ENCODE peak calls at places on chromosome 19, in six cellular contexts. V is H9; U is tibial nerve; W is A549; H is effector memory CD4-positive, alpha-beta T cell; R is left lung. D is an unnamed sample.

GRCh38 chr19:38134538-38135149 is 89.4 kb downstream of the DPF1 start:
- DNase-seq in H (no peak), R (no peak), V (peak), U (no peak), W (peak), D (peak)

GRCh38 chr19:3084943-3085342 is 9.2 kb upstream of the GNA11 start:
- DNase-seq in R (no peak), V (no peak), W (no peak), U (no peak), H (no peak), D (peak)

GRCh38 chr19:27733551-27734266 is 1479.2 kb downstream of the UQCRFS1 start:
- DNase-seq in W (no peak), V (no peak), U (no peak), R (no peak), H (no peak), D (no peak)

GRCh38 chr19:17737690-17738153 is 13.6 kb upstream of the FCHO1 start:
- DNase-seq in H (no peak), W (no peak), V (no peak), U (no peak), R (no peak), D (no peak)

GRCh38 chr19:15298847-15299567 is 33.3 kb downstream of the BRD4 start:
- DNase-seq in R (no peak), U (no peak), W (no peak), H (no peak), V (no peak), D (no peak)

GRCh38 chr19:8174706-8175105 is 25.3 kb upstream of the FBN3 start:
- DNase-seq in R (no peak), U (no peak), V (no peak), H (no peak), W (no peak), D (no peak)

GRCh38 chr19:3609779-3610719 is 3.4 kb upstream of the TBXA2R start:
- DNase-seq in W (peak), R (no peak), V (no peak), U (no peak), H (no peak), D (no peak)

GRCh38 chr19:55146648-55147218 is 2.3 kb downstream of the TNNT1 start:
- DNase-seq in U (no peak), H (no peak), V (peak), W (peak), R (no peak), D (peak)

GRCh38 chr19:18317998-18318800 is 4.7 kb downstream of the LSM4 start:
- DNase-seq in H (peak), U (no peak), R (peak), V (no peak), W (no peak), D (peak)

GRCh38 chr19:58037927-58038687 is 4.3 kb downstream of the ZSCAN1 start:
- DNase-seq in H (no peak), U (no peak), R (no peak), V (peak), W (no peak), D (no peak)

GRCh38 chr19:16330368-16330801 is 5.8 kb downstream of the KLF2 start:
- DNase-seq in H (peak), V (no peak), U (no peak), W (peak), R (peak), D (no peak)

GRCh38 chr19:38813323-38813722 is 578 bp upstream of the LGALS4 start:
- DNase-seq in H (no peak), U (no peak), V (no peak), R (no peak), W (no peak), D (no peak)

GRCh38 chr19:53013621-53014020 is at the start of gene ERVV-1:
- DNase-seq in W (no peak), U (no peak), R (no peak), V (no peak), H (no peak), D (no peak)

DNA sequence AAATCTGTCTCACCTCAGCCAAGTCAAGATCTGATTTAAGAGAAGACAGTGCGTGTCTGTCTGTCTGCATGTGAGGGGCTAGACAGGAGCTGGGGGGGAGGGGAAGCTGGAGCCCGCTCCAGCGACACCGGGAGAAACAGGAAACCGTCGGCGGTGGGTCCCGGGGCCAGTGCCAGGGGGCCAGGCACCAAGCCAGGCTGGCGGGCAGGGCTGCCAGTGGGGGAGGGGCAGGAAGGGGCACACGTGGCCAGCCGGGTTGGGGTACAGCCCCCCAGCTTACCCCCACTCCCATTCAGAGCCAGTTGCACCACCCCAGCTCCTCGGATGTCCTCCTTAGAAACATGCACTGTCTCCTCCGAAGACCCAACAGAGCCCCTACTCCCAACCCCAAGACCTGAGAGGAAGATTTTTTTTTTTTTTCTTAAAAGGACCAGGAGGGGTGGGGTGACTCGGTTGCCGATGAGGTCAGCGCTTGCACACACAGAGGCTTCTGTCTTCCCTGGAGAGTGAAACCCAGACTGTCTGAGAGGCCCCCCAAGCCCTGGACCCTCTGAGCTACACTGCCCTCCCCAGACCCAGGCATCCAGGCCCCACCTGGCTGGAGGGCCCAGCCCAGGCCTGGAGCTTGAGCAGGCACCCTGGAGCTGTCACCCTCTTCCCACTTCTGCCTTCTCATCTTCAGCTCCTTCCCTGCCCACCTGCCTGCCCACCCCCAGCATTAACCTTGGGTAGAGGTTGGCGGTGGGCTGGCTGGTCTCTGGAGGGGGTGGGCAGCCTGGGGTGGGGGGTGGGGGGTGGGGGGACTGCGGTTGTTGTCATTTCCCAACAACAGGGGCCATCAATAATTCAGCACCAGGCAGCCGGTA is 4.0 kb downstream of the ERF start:
- DNase-seq in U (no peak), R (no peak), H (no peak), V (no peak), W (no peak), D (peak)
- H3K27ac ChIP-seq in U (peak), R (peak), H (peak), V (no peak), W (peak), D (peak)

GRCh38 chr19:31127132-31127967 is 221.9 kb downstream of the TSHZ3 start:
- DNase-seq in H (no peak), W (peak), U (no peak), V (no peak), R (no peak), D (no peak)
- H3K27ac ChIP-seq in H (no peak), W (peak), U (no peak), V (no peak), R (no peak), D (peak)

GRCh38 chr19:45564131-45564780 is 20.3 kb downstream of the OPA3 start:
- DNase-seq in U (no peak), V (peak), R (no peak), H (no peak), W (no peak), D (no peak)
- H3K27ac ChIP-seq in U (no peak), V (no peak), R (no peak), H (peak), W (peak), D (no peak)

DNA sequence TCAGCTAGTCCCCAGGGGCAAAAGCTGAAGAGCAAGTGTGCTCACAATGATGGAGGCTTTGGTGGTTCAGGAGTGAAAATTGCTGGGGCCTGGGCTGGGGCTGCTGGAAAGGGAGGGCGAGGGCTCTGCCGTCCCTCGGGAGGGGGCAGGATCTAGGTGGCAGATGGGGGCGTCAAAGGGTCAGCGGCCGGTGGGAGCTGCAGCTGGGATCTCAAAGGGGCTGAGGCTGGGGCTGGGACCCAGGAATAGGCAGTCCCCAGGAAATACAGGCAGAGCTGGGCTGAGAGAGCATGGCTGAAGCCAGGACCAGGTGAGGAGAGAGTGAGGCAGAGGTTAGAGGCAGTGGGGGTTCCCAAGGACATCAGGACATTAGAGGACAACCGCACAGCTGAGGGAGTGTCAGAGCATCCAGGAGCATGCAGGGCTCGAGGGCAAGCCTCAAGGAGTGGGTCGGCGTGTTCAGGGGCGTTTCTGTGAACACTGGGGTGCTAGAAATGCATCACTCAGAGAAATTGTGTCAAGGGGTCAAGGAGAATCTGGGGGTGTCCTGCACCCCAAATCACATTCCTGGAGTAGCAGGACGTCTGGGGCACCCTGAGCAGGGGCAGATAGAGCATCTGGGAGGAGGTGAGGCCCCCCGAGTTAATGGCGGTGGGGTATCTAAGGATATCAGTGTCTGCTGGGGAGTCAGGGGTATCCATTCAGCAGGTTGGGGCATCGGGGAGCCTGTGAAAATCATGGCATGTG is 1.2 kb upstream of the SYNE4 start:
- DNase-seq in W (no peak), V (no peak), H (no peak), U (no peak), R (no peak), D (no peak)
- H3K27ac ChIP-seq in W (peak), V (no peak), H (no peak), U (peak), R (no peak), D (no peak)

D was measured in SK-N-SH.